ENCODE peak calls at places on chromosome 19, in four cellular contexts. L is breast epithelium, D is colonic mucosa, K is fibroblast of lung. A is an unnamed sample.
A peak's percentile ranks its signal among the peaks of the same experiment; 100 is the strongest.

GRCh38 chr19:29714953-29715694 is at the start of gene C19orf12:
- DNase-seq in L (peak; percentile 64), D (peak; percentile 49), K (peak; percentile 50), A (peak; percentile 92)

GRCh38 chr19:29255006-29255405 is 42.1 kb upstream of the UQCRFS1 start:
- DNase-seq in L (no peak), D (no peak), K (no peak), A (no peak)

GRCh38 chr19:54674021-54674617 is 11.3 kb downstream of the LILRB4 start:
- DNase-seq in L (no peak), D (no peak), K (no peak), A (no peak)

GRCh38 chr19:12721656-12722565 is 1.8 kb downstream of the TNPO2 start:
- DNase-seq in L (peak; percentile 68), D (peak; percentile 56), K (peak; percentile 85), A (peak; percentile 83)

GRCh38 chr19:7857727-7858701 is 16.2 kb downstream of the PRR36 start:
- DNase-seq in L (no peak), D (no peak), K (no peak), A (no peak)

GRCh38 chr19:32830231-32831014 is 39.1 kb downstream of the SLC7A9 start:
- DNase-seq in L (no peak), D (no peak), K (peak; percentile 89), A (no peak)

GRCh38 chr19:11399667-11400066 is 15.6 kb upstream of the EPOR start:
- DNase-seq in L (no peak), D (no peak), K (no peak), A (no peak)

GRCh38 chr19:4327252-4327876 is 11.3 kb downstream of the STAP2 start:
- DNase-seq in L (peak; percentile 71), D (peak; percentile 78), K (peak; percentile 39), A (peak; percentile 88)

GRCh38 chr19:32824906-32825608 is 44.5 kb downstream of the SLC7A9 start:
- DNase-seq in L (no peak), D (no peak), K (no peak), A (no peak)

GRCh38 chr19:23470873-23471555 is 75.7 kb upstream of the ZNF91 start:
- DNase-seq in L (no peak), D (peak; percentile 41), K (no peak), A (no peak)

GRCh38 chr19:29662604-29663404 is 2.5 kb upstream of the PLEKHF1 start:
- DNase-seq in L (peak; percentile 55), D (peak; percentile 42), K (peak; percentile 96), A (peak; percentile 70)

GRCh38 chr19:52277471-52277870 is 8.1 kb downstream of the ZNF766 start:
- DNase-seq in L (no peak), D (no peak), K (no peak), A (no peak)
- H3K36me3 ChIP-seq in L (no peaks in the 10 kb centered on the region), D (no peaks in the 10 kb centered on the region), K (no peaks in the 10 kb centered on the region), A (no peaks in the 10 kb centered on the region)

GRCh38 chr19:15354557-15355296 is 22.4 kb upstream of the BRD4 start:
- DNase-seq in L (no peak), D (no peak), K (no peak), A (peak; percentile 75)

GRCh38 chr19:15353908-15354307 is 21.6 kb upstream of the BRD4 start:
- DNase-seq in L (no peak), D (no peak), K (no peak), A (no peak)

GRCh38 chr19:15358918-15359317 is 20.7 kb downstream of the AKAP8 start:
- DNase-seq in L (no peak), D (no peak), K (no peak), A (no peak)

GRCh38 chr19:15357906-15358305 is 21.7 kb downstream of the AKAP8 start:
- DNase-seq in L (no peak), D (no peak), K (no peak), A (peak; percentile 37)
- H3K36me3 ChIP-seq in L (peaks cover 14% of the 10 kb centered on the region), D (peaks cover 11% of the 10 kb centered on the region), K (peaks cover 23% of the 10 kb centered on the region), A (peaks cover 94% of the 10 kb centered on the region)

DNA sequence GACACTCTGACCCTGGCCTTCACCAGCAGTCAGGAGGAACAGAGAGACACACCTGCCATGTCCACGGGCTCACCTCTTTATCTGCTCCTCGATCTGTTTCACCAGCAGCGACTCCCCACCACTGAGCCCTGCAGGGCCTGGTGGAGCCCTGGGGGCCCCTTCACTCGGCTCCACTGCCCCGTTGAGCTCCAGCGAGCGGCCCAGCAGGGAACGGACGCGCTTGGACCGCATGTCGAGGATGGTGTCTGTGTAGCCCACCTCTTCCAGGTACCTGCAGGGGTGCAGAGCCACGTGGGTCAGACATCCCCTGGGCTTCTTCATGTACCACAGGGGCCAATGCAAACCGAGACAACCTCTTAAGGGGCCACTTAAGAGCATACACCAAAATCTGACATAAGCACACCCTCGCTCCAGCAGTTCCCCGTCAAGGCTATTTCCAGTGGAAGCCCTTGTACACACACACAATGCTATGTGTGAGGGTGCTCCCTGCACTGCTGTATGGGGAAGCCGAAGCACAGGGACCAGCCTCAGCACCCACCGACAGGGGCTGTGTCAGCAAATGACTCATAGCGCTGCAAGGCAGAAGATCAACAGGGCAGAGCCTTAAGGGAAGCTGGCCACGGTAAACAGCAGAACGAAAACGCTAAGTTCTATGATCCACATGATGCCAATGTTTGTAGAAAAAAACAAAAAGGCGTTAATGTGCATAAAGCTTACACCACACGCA is 12.7 kb upstream of the FKRP start:
- DNase-seq in L (no peak), D (no peak), K (peak; percentile 78), A (peak; percentile 82)
- H3K36me3 ChIP-seq in L (peaks cover 10% of the 10 kb centered on the region), D (peaks cover 36% of the 10 kb centered on the region), K (peaks cover 47% of the 10 kb centered on the region), A (no peaks in the 10 kb centered on the region)

GRCh38 chr19:942133-942645 is 16.4 kb downstream of the ARID3A start:
- DNase-seq in L (no peak), D (no peak), K (no peak), A (no peak)

GRCh38 chr19:939439-939838 is 13.6 kb downstream of the ARID3A start:
- DNase-seq in L (no peak), D (no peak), K (no peak), A (no peak)

GRCh38 chr19:939922-940321 is 14.1 kb downstream of the ARID3A start:
- DNase-seq in L (no peak), D (no peak), K (no peak), A (no peak)

GRCh38 chr19:940591-941291 is 14.9 kb downstream of the ARID3A start:
- DNase-seq in L (peak; percentile 72), D (peak; percentile 77), K (peak; percentile 65), A (peak; percentile 73)

DNA sequence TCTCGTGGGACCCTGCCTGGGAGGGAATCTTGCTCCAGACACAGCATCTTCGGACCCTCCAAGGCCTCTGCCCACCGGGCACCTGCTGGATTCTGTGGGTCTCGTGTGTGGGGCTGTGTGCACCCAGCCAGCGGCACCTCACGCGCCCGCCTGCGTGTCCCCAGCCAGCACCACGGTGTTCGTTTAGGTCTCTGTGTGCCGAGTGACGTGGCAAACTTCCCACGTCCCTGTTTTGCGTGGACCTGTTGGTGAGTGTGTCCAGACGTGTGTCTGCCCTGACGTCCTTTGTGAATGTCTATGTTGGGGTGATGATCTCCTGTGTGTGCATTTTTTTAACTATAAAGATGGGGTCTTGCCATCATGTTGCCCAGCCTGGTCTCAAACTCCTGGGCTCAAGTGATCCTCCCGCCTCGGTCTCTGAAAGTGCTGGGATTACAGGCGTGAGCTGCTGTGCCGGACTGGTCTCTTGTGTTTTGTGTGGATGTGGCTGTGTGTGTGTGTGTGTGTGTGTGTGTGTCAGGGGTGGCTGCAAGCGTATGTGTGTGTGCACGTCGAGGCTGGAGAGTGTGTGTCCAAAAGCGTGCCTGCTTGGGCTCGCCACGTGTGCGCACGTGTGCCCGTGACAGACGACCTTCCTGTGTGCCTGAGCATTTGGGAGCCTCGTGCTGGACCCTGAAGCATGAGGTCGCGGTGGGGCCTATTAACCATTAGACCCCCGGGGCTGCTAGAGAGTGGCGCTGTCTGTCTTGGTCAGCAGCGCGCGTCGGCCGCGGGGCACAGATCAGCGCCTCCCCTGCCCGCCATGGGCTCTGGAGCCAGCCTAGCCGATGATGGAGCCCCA is 15.7 kb downstream of the ARID3A start:
- DNase-seq in L (no peak), D (no peak), K (no peak), A (no peak)
- H3K36me3 ChIP-seq in L (no peaks in the 10 kb centered on the region), D (no peaks in the 10 kb centered on the region), K (peaks cover 3% of the 10 kb centered on the region), A (no peaks in the 10 kb centered on the region)

A was measured in left lung.